ENCODE peak calls at places on chromosome 19, in eight cellular contexts. One of them, this sample, is unnamed.

GRCh38 chr19:45218887-45219780 is 26.1 kb downstream of the EXOC3L2 start:
- DNase-seq in left lung: no peak
- DNase-seq in kidney epithelial cell: no peak
- DNase-seq in uterus: no peak
- DNase-seq in tibial nerve: no peak
- DNase-seq in fibroblast of mammary gland: no peak
- DNase-seq in lower lobe of right lung: no peak
- DNase-seq in BJ: no peak
- DNase-seq in this sample: no peak

GRCh38 chr19:53696951-53697350 is 65.2 kb downstream of the DPRX start:
- DNase-seq in left lung: no peak
- DNase-seq in kidney epithelial cell: no peak
- DNase-seq in tibial nerve: no peak
- DNase-seq in BJ: no peak
- DNase-seq in uterus: no peak
- DNase-seq in fibroblast of mammary gland: peak; percentile 5
- DNase-seq in lower lobe of right lung: no peak
- DNase-seq in this sample: no peak

GRCh38 chr19:13053761-13054604 is 48.7 kb downstream of the LYL1 start:
- DNase-seq in uterus: peak; percentile 92
- DNase-seq in tibial nerve: peak; percentile 83
- DNase-seq in lower lobe of right lung: peak; percentile 90
- DNase-seq in BJ: peak; percentile 86
- DNase-seq in left lung: peak; percentile 82
- DNase-seq in fibroblast of mammary gland: peak; percentile 84
- DNase-seq in kidney epithelial cell: peak; percentile 88
- DNase-seq in this sample: peak; percentile 64

GRCh38 chr19:45136507-45137178 is 24.1 kb downstream of the NKPD1 start:
- DNase-seq in lower lobe of right lung: no peak
- DNase-seq in BJ: no peak
- DNase-seq in uterus: no peak
- DNase-seq in kidney epithelial cell: no peak
- DNase-seq in fibroblast of mammary gland: no peak
- DNase-seq in left lung: no peak
- DNase-seq in tibial nerve: no peak
- DNase-seq in this sample: no peak

GRCh38 chr19:33404916-33405315 is 31.4 kb downstream of the CEBPG start:
- DNase-seq in fibroblast of mammary gland: peak; percentile 22
- DNase-seq in BJ: no peak
- DNase-seq in left lung: peak; percentile 22
- DNase-seq in tibial nerve: no peak
- DNase-seq in lower lobe of right lung: peak; percentile 20
- DNase-seq in uterus: no peak
- DNase-seq in kidney epithelial cell: no peak
- DNase-seq in this sample: no peak

GRCh38 chr19:13881692-13882418 is 4.9 kb downstream of the NANOS3 start:
- DNase-seq in left lung: no peak
- DNase-seq in uterus: no peak
- DNase-seq in lower lobe of right lung: peak; percentile 65
- DNase-seq in fibroblast of mammary gland: peak; percentile 38
- DNase-seq in BJ: no peak
- DNase-seq in kidney epithelial cell: no peak
- DNase-seq in tibial nerve: no peak
- DNase-seq in this sample: no peak

GRCh38 chr19:29491491-29491890 is 34.3 kb upstream of the VSTM2B start:
- DNase-seq in BJ: no peak
- DNase-seq in kidney epithelial cell: no peak
- DNase-seq in fibroblast of mammary gland: no peak
- DNase-seq in tibial nerve: no peak
- DNase-seq in lower lobe of right lung: peak; percentile 4
- DNase-seq in left lung: no peak
- DNase-seq in uterus: no peak
- DNase-seq in this sample: no peak

GRCh38 chr19:31164666-31165265 is 184.5 kb downstream of the TSHZ3 start:
- DNase-seq in left lung: no peak
- DNase-seq in kidney epithelial cell: no peak
- DNase-seq in tibial nerve: no peak
- DNase-seq in BJ: no peak
- DNase-seq in lower lobe of right lung: no peak
- DNase-seq in fibroblast of mammary gland: no peak
- DNase-seq in uterus: no peak
- DNase-seq in this sample: no peak

GRCh38 chr19:13262450-13262849 is 112.2 kb downstream of the IER2 start:
- DNase-seq in kidney epithelial cell: peak; percentile 10
- DNase-seq in BJ: peak; percentile 6
- DNase-seq in fibroblast of mammary gland: peak; percentile 60
- DNase-seq in lower lobe of right lung: no peak
- DNase-seq in left lung: no peak
- DNase-seq in tibial nerve: no peak
- DNase-seq in uterus: no peak
- DNase-seq in this sample: no peak

GRCh38 chr19:44806271-44806670 is 2.6 kb upstream of the BCAM start:
- DNase-seq in fibroblast of mammary gland: no peak
- DNase-seq in uterus: no peak
- DNase-seq in tibial nerve: no peak
- DNase-seq in kidney epithelial cell: no peak
- DNase-seq in BJ: no peak
- DNase-seq in left lung: no peak
- DNase-seq in lower lobe of right lung: no peak
- DNase-seq in this sample: no peak

GRCh38 chr19:48271531-48272151 is 1.8 kb downstream of the ZNF114 start:
- DNase-seq in uterus: peak; percentile 38
- DNase-seq in lower lobe of right lung: peak; percentile 65
- DNase-seq in left lung: peak; percentile 47
- DNase-seq in fibroblast of mammary gland: peak; percentile 48
- DNase-seq in BJ: no peak
- DNase-seq in tibial nerve: no peak
- DNase-seq in kidney epithelial cell: no peak
- DNase-seq in this sample: no peak

GRCh38 chr19:12913011-12913561 is 6.0 kb downstream of the SYCE2 start:
- DNase-seq in lower lobe of right lung: peak; percentile 77
- DNase-seq in uterus: peak; percentile 63
- DNase-seq in tibial nerve: peak; percentile 63
- DNase-seq in fibroblast of mammary gland: peak; percentile 67
- DNase-seq in left lung: no peak
- DNase-seq in BJ: no peak
- DNase-seq in kidney epithelial cell: no peak
- DNase-seq in this sample: no peak

GRCh38 chr19:19447536-19448237 is 42.2 kb downstream of the GATAD2A start:
- DNase-seq in tibial nerve: no peak
- DNase-seq in left lung: no peak
- DNase-seq in fibroblast of mammary gland: peak; percentile 25
- DNase-seq in BJ: no peak
- DNase-seq in kidney epithelial cell: no peak
- DNase-seq in lower lobe of right lung: no peak
- DNase-seq in uterus: no peak
- DNase-seq in this sample: no peak

GRCh38 chr19:12866416-12867119 is 14.7 kb downstream of the DNASE2 start:
- DNase-seq in tibial nerve: no peak
- DNase-seq in left lung: no peak
- DNase-seq in kidney epithelial cell: no peak
- DNase-seq in uterus: no peak
- DNase-seq in fibroblast of mammary gland: no peak
- DNase-seq in BJ: no peak
- DNase-seq in lower lobe of right lung: no peak
- DNase-seq in this sample: no peak

GRCh38 chr19:4582980-4583842 is 23.7 kb upstream of the SEMA6B start:
- DNase-seq in left lung: no peak
- DNase-seq in uterus: no peak
- DNase-seq in tibial nerve: no peak
- DNase-seq in kidney epithelial cell: no peak
- DNase-seq in BJ: no peak
- DNase-seq in lower lobe of right lung: no peak
- DNase-seq in fibroblast of mammary gland: no peak
- DNase-seq in this sample: no peak

GRCh38 chr19:39277598-39277997 is 9.4 kb downstream of the IFNL2 start:
- DNase-seq in kidney epithelial cell: no peak
- DNase-seq in uterus: no peak
- DNase-seq in fibroblast of mammary gland: no peak
- DNase-seq in tibial nerve: no peak
- DNase-seq in left lung: no peak
- DNase-seq in lower lobe of right lung: no peak
- DNase-seq in BJ: no peak
- DNase-seq in this sample: no peak

GRCh38 chr19:2282062-2282861 is at the start of gene PEAK3:
- DNase-seq in uterus: peak; percentile 49
- DNase-seq in kidney epithelial cell: no peak
- DNase-seq in fibroblast of mammary gland: no peak
- DNase-seq in lower lobe of right lung: peak; percentile 91
- DNase-seq in BJ: no peak
- DNase-seq in tibial nerve: peak; percentile 65
- DNase-seq in left lung: peak; percentile 91
- DNase-seq in this sample: no peak

GRCh38 chr19:48480151-48480475 is 10.9 kb downstream of the CYTH2 start:
- DNase-seq in uterus: peak; percentile 68
- DNase-seq in lower lobe of right lung: peak; percentile 70
- DNase-seq in kidney epithelial cell: no peak
- DNase-seq in left lung: no peak
- DNase-seq in BJ: no peak
- DNase-seq in tibial nerve: peak; percentile 48
- DNase-seq in fibroblast of mammary gland: peak; percentile 28
- DNase-seq in this sample: no peak

GRCh38 chr19:7788178-7788932 is 25.3 kb downstream of the CLEC4M start:
- DNase-seq in kidney epithelial cell: no peak
- DNase-seq in lower lobe of right lung: no peak
- DNase-seq in left lung: no peak
- DNase-seq in fibroblast of mammary gland: no peak
- DNase-seq in BJ: no peak
- DNase-seq in uterus: no peak
- DNase-seq in tibial nerve: no peak
- DNase-seq in this sample: no peak

GRCh38 chr19:38718747-38719543 is 25.3 kb downstream of the CAPN12 start:
- DNase-seq in tibial nerve: no peak
- DNase-seq in uterus: peak; percentile 63
- DNase-seq in left lung: no peak
- DNase-seq in lower lobe of right lung: peak; percentile 67
- DNase-seq in fibroblast of mammary gland: no peak
- DNase-seq in kidney epithelial cell: no peak
- DNase-seq in BJ: no peak
- DNase-seq in this sample: no peak

GRCh38 chr19:40445945-40446784 is 2.0 kb upstream of the SERTAD3 start:
- DNase-seq in tibial nerve: no peak
- DNase-seq in lower lobe of right lung: no peak
- DNase-seq in BJ: no peak
- DNase-seq in fibroblast of mammary gland: peak; percentile 28
- DNase-seq in left lung: no peak
- DNase-seq in kidney epithelial cell: no peak
- DNase-seq in uterus: no peak
- DNase-seq in this sample: no peak

GRCh38 chr19:10364644-10365043 is 15.7 kb downstream of the TYK2 start:
- DNase-seq in tibial nerve: no peak
- DNase-seq in BJ: no peak
- DNase-seq in kidney epithelial cell: no peak
- DNase-seq in lower lobe of right lung: no peak
- DNase-seq in left lung: no peak
- DNase-seq in fibroblast of mammary gland: no peak
- DNase-seq in uterus: no peak
- DNase-seq in this sample: no peak

GRCh38 chr19:28553764-28554163 is 659.2 kb downstream of the UQCRFS1 start:
- DNase-seq in left lung: no peak
- DNase-seq in BJ: no peak
- DNase-seq in lower lobe of right lung: no peak
- DNase-seq in tibial nerve: no peak
- DNase-seq in fibroblast of mammary gland: no peak
- DNase-seq in kidney epithelial cell: no peak
- DNase-seq in uterus: no peak
- DNase-seq in this sample: no peak

GRCh38 chr19:29774126-29774525 is 37.7 kb upstream of the CCNE1 start:
- DNase-seq in BJ: no peak
- DNase-seq in tibial nerve: no peak
- DNase-seq in uterus: no peak
- DNase-seq in kidney epithelial cell: no peak
- DNase-seq in lower lobe of right lung: no peak
- DNase-seq in fibroblast of mammary gland: no peak
- DNase-seq in left lung: no peak
- DNase-seq in this sample: no peak

GRCh38 chr19:52941941-52942370 is 18.7 kb upstream of the ZNF888 start:
- DNase-seq in BJ: no peak
- DNase-seq in lower lobe of right lung: peak; percentile 64
- DNase-seq in left lung: peak; percentile 40
- DNase-seq in kidney epithelial cell: no peak
- DNase-seq in fibroblast of mammary gland: peak; percentile 22
- DNase-seq in tibial nerve: peak; percentile 18
- DNase-seq in uterus: peak; percentile 36
- DNase-seq in this sample: no peak

GRCh38 chr19:4375164-4375619 is 25.2 kb downstream of the SH3GL1 start:
- DNase-seq in BJ: no peak
- DNase-seq in fibroblast of mammary gland: no peak
- DNase-seq in kidney epithelial cell: no peak
- DNase-seq in lower lobe of right lung: peak; percentile 81
- DNase-seq in uterus: no peak
- DNase-seq in left lung: peak; percentile 69
- DNase-seq in tibial nerve: no peak
- DNase-seq in this sample: no peak

GRCh38 chr19:49432141-49433073 is 7.2 kb downstream of the GFY start:
- DNase-seq in uterus: no peak
- DNase-seq in left lung: no peak
- DNase-seq in lower lobe of right lung: no peak
- DNase-seq in tibial nerve: no peak
- DNase-seq in BJ: no peak
- DNase-seq in fibroblast of mammary gland: no peak
- DNase-seq in kidney epithelial cell: no peak
- DNase-seq in this sample: no peak

GRCh38 chr19:55440411-55441105 is 2.5 kb downstream of the SHISA7 start:
- DNase-seq in lower lobe of right lung: no peak
- DNase-seq in uterus: no peak
- DNase-seq in kidney epithelial cell: no peak
- DNase-seq in tibial nerve: no peak
- DNase-seq in BJ: no peak
- DNase-seq in left lung: no peak
- DNase-seq in fibroblast of mammary gland: no peak
- DNase-seq in this sample: no peak
- H3K4me3 ChIP-seq in lower lobe of right lung: no peak overlapping the region
- H3K4me3 ChIP-seq in uterus: no peak overlapping the region
- H3K4me3 ChIP-seq in kidney epithelial cell: no peak overlapping the region
- H3K4me3 ChIP-seq in tibial nerve: no peak overlapping the region
- H3K4me3 ChIP-seq in BJ: no peak overlapping the region
- H3K4me3 ChIP-seq in left lung: no peak overlapping the region
- H3K4me3 ChIP-seq in fibroblast of mammary gland: no peak overlapping the region
- H3K4me3 ChIP-seq in this sample: no peak overlapping the region

GRCh38 chr19:377801-378581 is 31.0 kb downstream of the C2CD4C start:
- DNase-seq in left lung: no peak
- DNase-seq in BJ: no peak
- DNase-seq in fibroblast of mammary gland: no peak
- DNase-seq in kidney epithelial cell: no peak
- DNase-seq in lower lobe of right lung: no peak
- DNase-seq in uterus: no peak
- DNase-seq in tibial nerve: no peak
- DNase-seq in this sample: no peak
- TF ChIP-seq CTCF in left lung: no peak
- TF ChIP-seq CTCF in BJ: peak; percentile 28
- TF ChIP-seq CTCF in fibroblast of mammary gland: peak; percentile 3
- TF ChIP-seq CTCF in kidney epithelial cell: no peak
- TF ChIP-seq CTCF in lower lobe of right lung: no peak
- TF ChIP-seq CTCF in uterus: no peak
- TF ChIP-seq CTCF in tibial nerve: no peak
- TF ChIP-seq CTCF in this sample: no peak

GRCh38 chr19:6393074-6393981 is at the start of gene GTF2F1:
- DNase-seq in lower lobe of right lung: peak; percentile 96
- DNase-seq in left lung: peak; percentile 96
- DNase-seq in kidney epithelial cell: peak; percentile 72
- DNase-seq in fibroblast of mammary gland: peak; percentile 95
- DNase-seq in tibial nerve: peak; percentile 91
- DNase-seq in BJ: peak; percentile 71
- DNase-seq in uterus: peak; percentile 97
- DNase-seq in this sample: peak; percentile 63
- H3K4me3 ChIP-seq in lower lobe of right lung: peak within 1 kb of the TSS; percentile 79
- H3K4me3 ChIP-seq in left lung: peak within 1 kb of the TSS; percentile 83
- H3K4me3 ChIP-seq in kidney epithelial cell: peak within 1 kb of the TSS; percentile 88
- H3K4me3 ChIP-seq in fibroblast of mammary gland: peak within 1 kb of the TSS; percentile 71
- H3K4me3 ChIP-seq in tibial nerve: peak within 1 kb of the TSS; percentile 77
- H3K4me3 ChIP-seq in BJ: peak within 1 kb of the TSS; percentile 91
- H3K4me3 ChIP-seq in uterus: peak within 1 kb of the TSS; percentile 80
- H3K4me3 ChIP-seq in this sample: peak within 1 kb of the TSS; percentile 82

GRCh38 chr19:42293539-42293938 is 8.4 kb upstream of the PRR19 start:
- DNase-seq in lower lobe of right lung: no peak
- DNase-seq in fibroblast of mammary gland: no peak
- DNase-seq in BJ: no peak
- DNase-seq in kidney epithelial cell: no peak
- DNase-seq in tibial nerve: no peak
- DNase-seq in left lung: no peak
- DNase-seq in uterus: no peak
- DNase-seq in this sample: no peak
- TF ChIP-seq CTCF in lower lobe of right lung: no peak
- TF ChIP-seq CTCF in fibroblast of mammary gland: no peak
- TF ChIP-seq CTCF in BJ: peak; percentile 9
- TF ChIP-seq CTCF in kidney epithelial cell: peak; percentile 22
- TF ChIP-seq CTCF in tibial nerve: no peak
- TF ChIP-seq CTCF in left lung: no peak
- TF ChIP-seq CTCF in uterus: no peak
- TF ChIP-seq CTCF in this sample: peak; percentile 28

This sample was measured in AG04449.